ENCODE peak calls at places on chromosomes 5 and 9, in four cellular contexts. S is progenitor cell of endocrine pancreas, N is mucosa of descending colon, A is AG10803. H is an unnamed sample.

GRCh38 chr9:120571443-120572257 is 8.3 kb downstream of the CDK5RAP2 start:
- DNase-seq in S (no peak), N (no peak), A (peak; percentile 99), H (peak; percentile 96)

GRCh38 chr5:155926011-155926410 is 401.0 kb upstream of the SGCD start:
- DNase-seq in S (no peak), N (no peak), A (peak; percentile 90), H (peak; percentile 42)

GRCh38 chr5:39131210-39132127 is 57.3 kb upstream of the RICTOR start:
- DNase-seq in S (no peak), N (no peak), A (no peak), H (no peak)

GRCh38 chr5:138351056-138351455 is 1.4 kb upstream of the KDM3B start:
- DNase-seq in S (no peak), N (no peak), A (peak; percentile 61), H (peak; percentile 33)

GRCh38 chr5:40401281-40401680 is 278.4 kb upstream of the PTGER4 start:
- DNase-seq in S (no peak), N (no peak), A (peak; percentile 5), H (no peak)

GRCh38 chr5:160419458-160420330 is 813 bp upstream of the SLU7 start:
- DNase-seq in S (no peak), N (no peak), A (no peak), H (no peak)

GRCh38 chr5:134606726-134607125 is 25.9 kb downstream of the SAR1B start:
- DNase-seq in S (no peak), N (no peak), A (peak; percentile 23), H (no peak)

GRCh38 chr9:135251331-135251761 is 163.9 kb downstream of the OLFM1 start:
- DNase-seq in S (no peak), N (no peak), A (no peak), H (no peak)

GRCh38 chr9:16675131-16675530 is 195.3 kb downstream of the BNC2 start:
- DNase-seq in S (no peak), N (no peak), A (no peak), H (no peak)

GRCh38 chr5:37412515-37412914 is 33.4 kb downstream of the WDR70 start:
- DNase-seq in S (no peak), N (no peak), A (no peak), H (no peak)

GRCh38 chr9:3240651-3241268 is 285.0 kb downstream of the RFX3 start:
- DNase-seq in S (peak; percentile 18), N (peak; percentile 84), A (peak; percentile 56), H (peak; percentile 72)

GRCh38 chr5:95984287-95984938 is 22.8 kb upstream of the ELL2 start:
- DNase-seq in S (no peak), N (no peak), A (peak; percentile 54), H (peak; percentile 43)

GRCh38 chr9:127722055-127722454 is 6.2 kb downstream of the TTC16 start:
- DNase-seq in S (no peak), N (no peak), A (no peak), H (no peak)

GRCh38 chr5:173456751-173457171 is 128.5 kb upstream of the STC2 start:
- DNase-seq in S (no peak), N (no peak), A (no peak), H (no peak)

GRCh38 chr5:43000198-43000840 is 39.8 kb downstream of the ANXA2R start:
- DNase-seq in S (no peak), N (no peak), A (peak; percentile 50), H (no peak)

GRCh38 chr9:71644819-71645362 is 123.4 kb downstream of the CEMIP2 start:
- DNase-seq in S (no peak), N (no peak), A (no peak), H (no peak)

GRCh38 chr5:132770476-132771159 is 6.4 kb downstream of the SEPTIN8 start:
- DNase-seq in S (no peak), N (no peak), A (peak; percentile 74), H (peak; percentile 64)

GRCh38 chr5:128100860-128101557 is 17.4 kb downstream of the SLC12A2 start:
- DNase-seq in S (no peak), N (no peak), A (no peak), H (no peak)

GRCh38 chr5:114185274-114185673 is 176.6 kb upstream of the KCNN2 start:
- DNase-seq in S (no peak), N (no peak), A (peak; percentile 38), H (peak; percentile 24)

GRCh38 chr5:141703133-141703561 is 21.1 kb upstream of the ARAP3 start:
- DNase-seq in S (no peak), N (no peak), A (no peak), H (no peak)

GRCh38 chr5:37533851-37534250 is 154.7 kb downstream of the WDR70 start:
- DNase-seq in S (no peak), N (no peak), A (peak; percentile 43), H (peak; percentile 11)

GRCh38 chr5:180353963-180354574 is 933 bp upstream of the GFPT2 start:
- DNase-seq in S (no peak), N (no peak), A (no peak), H (no peak)

GRCh38 chr5:96936431-96937221 is 746 bp downstream of the LNPEP start:
- DNase-seq in S (peak; percentile 28), N (peak; percentile 48), A (peak; percentile 17), H (peak; percentile 20)

GRCh38 chr5:124263680-124264491 is 482.6 kb downstream of the ZNF608 start:
- DNase-seq in S (no peak), N (no peak), A (no peak), H (no peak)

GRCh38 chr5:98785244-98785643 is 11.8 kb downstream of the RGMB start:
- DNase-seq in S (no peak), N (no peak), A (no peak), H (no peak)

GRCh38 chr5:123511290-123511647 is 708 bp upstream of the CSNK1G3 start:
- DNase-seq in S (no peak), N (no peak), A (peak; percentile 63), H (peak; percentile 21)

GRCh38 chr5:1745806-1746370 is 53.7 kb downstream of the MRPL36 start:
- DNase-seq in S (no peak), N (no peak), A (no peak), H (no peak)

GRCh38 chr9:79581388-79581787 is 9.6 kb downstream of the TLE4 start:
- DNase-seq in S (no peak), N (peak; percentile 64), A (no peak), H (no peak)

GRCh38 chr9:75455444-75455921 is 367.2 kb downstream of the OSTF1 start:
- DNase-seq in S (no peak), N (peak; percentile 27), A (peak; percentile 17), H (no peak)

GRCh38 chr5:171827162-171827561 is 41.5 kb downstream of the SMIM23 start:
- DNase-seq in S (no peak), N (no peak), A (no peak), H (no peak)

GRCh38 chr9:113508111-113508749 is 44.7 kb downstream of the RGS3 start:
- DNase-seq in S (no peak), N (peak; percentile 95), A (no peak), H (no peak)